ENCODE peak calls at places on chromosomes 12 and 14, in six cellular contexts. G, Q, H, Z, P and L are unnamed samples.

GRCh38 chr14:42806909-42807315 is 1200.2 kb downstream of the LRFN5 start:
- DNase-seq in P (no peak), Q (no peak), Z (no peak), H (no peak), G (no peak), L (no peak)

GRCh38 chr14:77133718-77134338 is 7.8 kb downstream of the ZDHHC22 start:
- DNase-seq in G (peak), Q (peak), P (peak), H (no peak), Z (no peak), L (no peak)

GRCh38 chr12:40668095-40668494 is 24.1 kb upstream of the CNTN1 start:
- DNase-seq in H (no peak), P (no peak), G (no peak), Q (no peak), Z (no peak), L (no peak)

GRCh38 chr12:106081606-106082005 is 57.1 kb downstream of the NUAK1 start:
- DNase-seq in G (no peak), P (no peak), Z (peak), H (no peak), Q (no peak), L (no peak)

GRCh38 chr12:80709811-80710726 is 2.6 kb downstream of the MYF6 start:
- DNase-seq in G (no peak), Z (no peak), Q (no peak), P (peak), H (no peak), L (no peak)

GRCh38 chr12:46771268-46771837 is 54.4 kb downstream of the SLC38A4 start:
- DNase-seq in H (no peak), Z (no peak), G (no peak), Q (no peak), P (peak), L (no peak)

GRCh38 chr14:59103396-59103795 is 85.1 kb upstream of the DAAM1 start:
- DNase-seq in Z (no peak), P (no peak), Q (no peak), G (no peak), H (no peak), L (no peak)

GRCh38 chr12:48815281-48816110 is 2.8 kb upstream of the CACNB3 start:
- DNase-seq in Q (peak), H (peak), Z (peak), G (peak), P (peak), L (peak)

GRCh38 chr12:121949643-121950397 is 31.4 kb downstream of the CFAP251 start:
- DNase-seq in Q (no peak), Z (no peak), P (no peak), H (no peak), G (no peak), L (no peak)

GRCh38 chr12:85639834-85640233 is 196.4 kb downstream of the RASSF9 start:
- DNase-seq in H (no peak), P (no peak), G (no peak), Q (no peak), Z (no peak), L (no peak)

GRCh38 chr14:78278464-78278863 is 108.3 kb downstream of the NRXN3 start:
- DNase-seq in Q (no peak), Z (no peak), H (no peak), G (no peak), P (no peak), L (no peak)

GRCh38 chr14:69571879-69572633 is 2.6 kb downstream of the CCDC177 start:
- DNase-seq in G (peak), Z (no peak), Q (peak), P (peak), H (no peak), L (no peak)

GRCh38 chr12:32110417-32110816 is 3.8 kb downstream of the BICD1 start:
- DNase-seq in Z (no peak), Q (no peak), H (no peak), P (no peak), G (no peak), L (no peak)

GRCh38 chr12:22527999-22528398 is 16.3 kb downstream of the C2CD5 start:
- DNase-seq in H (no peak), G (no peak), P (no peak), Q (no peak), Z (no peak), L (no peak)

GRCh38 chr12:71426648-71427047 is 12.9 kb upstream of the LGR5 start:
- DNase-seq in P (no peak), Q (no peak), H (no peak), G (no peak), Z (no peak), L (no peak)

GRCh38 chr14:71478542-71478941 is 453.7 kb upstream of the RGS6 start:
- DNase-seq in G (no peak), H (peak), Z (no peak), P (no peak), Q (no peak), L (no peak)

GRCh38 chr14:27145170-27145569 is 547.3 kb upstream of the NOVA1 start:
- DNase-seq in G (no peak), H (no peak), P (no peak), Z (no peak), Q (no peak), L (no peak)

GRCh38 chr12:59929091-59929490 is 333.3 kb downstream of the SLC16A7 start:
- DNase-seq in Q (no peak), H (no peak), G (no peak), P (no peak), Z (no peak), L (no peak)

GRCh38 chr12:47773858-47774580 is 981 bp downstream of the SLC48A1 start:
- DNase-seq in P (no peak), G (no peak), H (no peak), Z (no peak), Q (no peak), L (no peak)

GRCh38 chr12:615620-616019 is 47.6 kb downstream of the NINJ2 start:
- DNase-seq in G (no peak), H (no peak), Z (no peak), Q (no peak), P (no peak), L (no peak)

GRCh38 chr14:95250126-95250824 is 69.4 kb downstream of the CLMN start:
- DNase-seq in Q (no peak), H (no peak), Z (no peak), P (no peak), G (no peak), L (no peak)

GRCh38 chr14:36129181-36129580 is 47.3 kb downstream of the PTCSC3 start:
- DNase-seq in H (no peak), Z (no peak), Q (no peak), P (peak), G (no peak), L (no peak)

GRCh38 chr14:100406505-100407131 is 83.5 kb downstream of the SLC25A47 start:
- DNase-seq in Z (no peak), G (no peak), H (no peak), P (no peak), Q (peak), L (no peak)

GRCh38 chr12:124551268-124552144 is 15.9 kb downstream of the NCOR2 start:
- DNase-seq in P (peak), G (no peak), Z (no peak), Q (no peak), H (peak), L (peak)

GRCh38 chr14:22560638-22561365 is 28.2 kb downstream of the DAD1 start:
- DNase-seq in P (no peak), G (no peak), H (no peak), Q (peak), Z (no peak), L (no peak)

GRCh38 chr12:72017054-72017651 is 78.5 kb downstream of the TPH2 start:
- DNase-seq in P (peak), Z (peak), H (peak), G (peak), Q (peak), L (peak)

GRCh38 chr12:21169878-21170472 is 39.0 kb downstream of the SLCO1B1 start:
- DNase-seq in H (no peak), G (no peak), Q (peak), P (peak), Z (no peak), L (peak)

GRCh38 chr14:99676657-99677056 is 7.4 kb upstream of the CYP46A1 start:
- DNase-seq in G (no peak), P (no peak), Q (no peak), H (no peak), Z (no peak), L (no peak)

DNA sequence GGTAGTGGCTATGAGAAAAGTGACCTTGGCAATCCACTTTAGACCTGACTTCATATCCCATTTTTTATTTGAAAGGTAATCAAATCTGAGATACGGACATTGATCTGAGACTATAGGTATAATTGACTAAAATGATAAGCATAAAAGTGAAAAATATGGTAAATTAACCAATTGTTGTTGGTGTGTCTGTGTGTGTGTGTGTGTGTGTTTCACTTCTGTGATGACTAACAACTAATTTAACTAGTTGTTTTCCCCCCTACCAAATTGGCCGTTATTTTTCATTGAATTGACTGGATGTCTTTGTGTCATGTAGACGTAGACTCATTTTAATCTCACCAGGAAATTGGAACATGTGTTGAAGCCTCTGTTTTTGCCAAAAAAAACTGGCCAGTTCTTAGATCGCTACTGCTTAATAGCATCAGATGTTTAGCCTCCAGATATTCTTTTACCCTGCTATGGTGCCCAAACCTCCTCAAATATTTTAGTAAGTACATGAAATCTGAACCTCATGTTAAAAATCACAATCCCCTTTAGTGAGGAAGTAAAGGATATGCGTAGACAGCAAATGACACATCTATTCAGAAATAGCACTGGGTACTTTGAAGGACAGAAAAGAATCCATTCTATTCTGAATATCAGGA is 395.0 kb downstream of the EGLN3 start:
- DNase-seq in P (no peak), Q (no peak), Z (no peak), H (no peak), G (no peak), L (no peak)
- H3K27ac ChIP-seq in P (no peak), Q (no peak), Z (no peak), H (no peak), G (no peak), L (no peak)

GRCh38 chr12:54562720-54563356 is 13.4 kb downstream of the PDE1B start:
- DNase-seq in H (no peak), Q (no peak), P (no peak), Z (no peak), G (no peak), L (no peak)
- H3K27ac ChIP-seq in H (no peak), Q (no peak), P (no peak), Z (no peak), G (no peak), L (no peak)

DNA sequence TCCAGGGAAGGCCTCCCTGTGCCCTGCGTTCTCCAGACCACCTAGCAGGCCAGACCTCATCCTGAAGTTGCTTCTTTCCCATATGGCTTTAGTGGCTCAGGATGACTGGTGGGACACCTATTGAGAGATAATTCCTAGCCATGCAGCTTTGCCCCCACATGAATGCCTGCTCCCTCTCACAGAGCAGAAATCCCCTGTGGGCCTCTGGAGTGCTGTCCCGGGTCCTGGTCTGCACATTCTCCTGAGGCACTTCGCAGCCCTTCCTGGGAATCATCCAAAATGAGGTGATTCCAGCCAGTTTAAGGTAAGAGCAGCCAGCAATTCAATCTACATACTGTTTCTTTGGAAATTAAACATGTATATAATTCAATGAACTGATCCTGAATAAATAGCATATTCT is 135.9 kb downstream of the GPR65 start:
- DNase-seq in P (no peak), Q (no peak), H (no peak), G (no peak), Z (no peak), L (no peak)
- H3K27ac ChIP-seq in P (no peak), Q (no peak), H (no peak), G (no peak), Z (no peak), L (no peak)

DNA sequence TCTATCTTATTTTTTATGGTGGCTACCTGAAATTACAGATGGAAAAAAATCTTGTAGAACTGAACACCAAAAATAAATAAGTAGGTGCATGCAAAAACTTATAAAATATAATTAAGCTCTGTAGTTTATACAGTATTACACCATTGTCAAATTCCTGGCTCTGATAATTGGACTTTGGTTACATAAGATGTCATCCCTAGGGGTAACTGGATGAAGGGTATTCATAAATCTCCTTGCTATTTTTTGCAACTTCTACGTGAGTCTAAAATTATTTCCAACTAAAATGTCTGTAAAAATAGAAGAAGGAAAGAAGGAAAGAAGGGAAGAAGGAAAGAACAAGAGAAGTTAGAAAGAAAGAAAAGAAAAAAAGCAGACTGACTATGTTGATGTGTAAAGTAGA is 716.6 kb downstream of the BCL11B start:
- DNase-seq in G (no peak), Q (no peak), H (no peak), Z (no peak), P (no peak), L (no peak)
- H3K27ac ChIP-seq in G (no peak), Q (no peak), H (no peak), Z (no peak), P (no peak), L (no peak)